ENCODE peak calls at places on chromosomes 6 and 20, in eight cellular contexts. T, S, I, J, B, N, R and Z are unnamed samples.

GRCh38 chr6:22748681-22749080 is 179.3 kb downstream of the HDGFL1 start:
- DNase-seq in I (no peak), T (no peak), R (no peak), N (no peak), J (no peak), S (no peak), B (no peak), Z (no peak)

GRCh38 chr6:162942860-162943259 is 215.1 kb downstream of the PACRG start:
- DNase-seq in J (no peak), R (no peak), T (no peak), B (no peak), I (no peak), N (no peak), S (no peak), Z (no peak)

GRCh38 chr6:14452567-14453527 is 335.3 kb downstream of the CD83 start:
- DNase-seq in I (no peak), B (no peak), N (peak; percentile 88), R (no peak), J (peak; percentile 4), T (no peak), S (no peak), Z (peak; percentile 99)

GRCh38 chr6:14711056-14711703 is 534.7 kb upstream of the JARID2 start:
- DNase-seq in R (peak; percentile 28), S (no peak), N (peak; percentile 94), J (no peak), I (peak; percentile 45), T (no peak), B (no peak), Z (peak; percentile 96)

GRCh38 chr6:108780784-108781183 is 67.4 kb upstream of the ARMC2 start:
- DNase-seq in N (no peak), T (no peak), I (no peak), J (no peak), R (no peak), B (no peak), S (no peak), Z (no peak)

GRCh38 chr6:134826889-134827737 is 122.8 kb downstream of the ALDH8A1 start:
- DNase-seq in T (no peak), B (no peak), N (no peak), J (no peak), I (no peak), S (no peak), R (no peak), Z (no peak)

GRCh38 chr6:51529240-51529639 is 558.2 kb downstream of the PKHD1 start:
- DNase-seq in R (no peak), N (no peak), I (no peak), J (no peak), S (no peak), B (no peak), T (no peak), Z (no peak)

GRCh38 chr6:13338038-13338437 is 9.7 kb upstream of the TBC1D7 start:
- DNase-seq in T (no peak), S (no peak), J (no peak), B (no peak), N (no peak), R (no peak), I (no peak), Z (peak; percentile 91)

GRCh38 chr20:63701329-63702035 is 5.0 kb downstream of the TNFRSF6B start:
- DNase-seq in T (no peak), J (no peak), B (no peak), R (no peak), S (no peak), N (no peak), I (no peak), Z (no peak)

GRCh38 chr20:18907353-18907752 is 93.8 kb downstream of the SCP2D1 start:
- DNase-seq in J (no peak), B (no peak), I (no peak), R (no peak), T (no peak), N (no peak), S (no peak), Z (no peak)

DNA sequence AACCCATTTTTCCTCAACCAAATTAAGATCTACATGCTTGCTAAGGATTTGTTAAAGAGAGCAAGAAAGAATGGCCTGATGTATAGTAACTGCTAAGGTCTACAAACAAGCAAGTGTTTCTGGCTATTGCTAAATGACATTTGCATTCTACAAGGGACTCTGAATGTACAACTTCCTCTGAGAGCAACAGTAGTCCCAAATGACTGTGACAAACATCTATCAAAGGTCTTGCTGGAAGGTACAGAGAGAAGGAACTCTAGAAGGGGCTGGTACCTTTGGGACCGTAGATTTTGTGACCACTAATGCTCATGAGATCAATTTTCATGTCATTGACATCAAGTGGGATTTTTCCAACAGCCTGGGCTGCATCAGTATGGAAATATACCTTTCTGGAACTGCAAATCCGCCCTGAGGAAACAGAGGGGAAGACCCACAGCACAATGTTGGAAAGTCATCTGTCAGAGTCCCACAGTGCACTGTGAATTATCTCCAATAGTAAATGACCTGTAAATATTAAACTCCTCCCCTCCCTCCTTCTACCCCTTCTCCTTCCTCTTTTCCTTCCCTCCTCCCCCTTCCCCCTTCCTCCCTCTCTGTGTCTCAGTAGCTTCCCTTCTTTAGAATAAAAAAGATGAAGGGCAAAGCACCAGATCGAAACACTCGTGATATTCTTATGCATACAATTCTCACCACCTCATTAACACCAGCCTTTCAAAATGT is 15.9 kb upstream of the CPNE1 start:
- DNase-seq in R (no peak), T (no peak), B (no peak), N (no peak), S (no peak), I (no peak), J (no peak), Z (peak; percentile 66)
- TF ChIP-seq MAX in R (no peak), T (no peak), B (no peak), N (no peak), S (no peak), I (no peak), J (no peak), Z (no peak)

GRCh38 chr6:53295176-53295575 is 53.6 kb downstream of the ELOVL5 start:
- DNase-seq in J (no peak), N (no peak), T (no peak), B (no peak), S (no peak), I (no peak), R (no peak), Z (no peak)
- TF ChIP-seq POLR2A in J (no peak), N (no peak), T (no peak), B (no peak), S (no peak), I (no peak), R (no peak), Z (no peak)

DNA sequence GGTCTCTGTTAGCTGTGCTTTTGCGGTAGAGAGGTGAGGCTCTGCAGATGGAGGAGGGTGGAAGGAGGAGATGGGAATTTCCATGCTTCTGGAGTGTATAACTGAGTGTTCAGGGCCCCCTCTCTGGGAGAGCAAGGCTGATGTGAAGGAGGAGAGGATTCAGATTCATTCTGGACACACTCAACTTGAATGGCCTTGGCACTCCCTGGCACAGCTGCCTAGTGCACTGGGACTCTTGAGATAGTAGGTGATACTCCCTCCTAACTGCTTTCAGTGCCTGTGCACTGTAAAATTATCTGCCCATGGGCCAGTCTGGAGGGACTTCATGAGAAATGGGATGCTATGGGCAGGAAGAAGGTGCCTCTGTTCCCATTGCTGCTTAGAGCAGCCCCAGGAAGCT is 54.2 kb upstream of the MYL9 start:
- DNase-seq in T (no peak), J (no peak), B (no peak), R (no peak), N (no peak), S (no peak), I (no peak), Z (no peak)
- TF ChIP-seq MAX in T (no peak), J (no peak), B (no peak), R (no peak), N (no peak), S (no peak), I (no peak), Z (no peak)

GRCh38 chr6:24402697-24403500 is at the start of gene MRS2:
- DNase-seq in S (peak; percentile 90), I (peak; percentile 86), B (peak; percentile 92), N (peak; percentile 95), T (peak; percentile 84), J (peak; percentile 71), R (peak; percentile 85), Z (peak; percentile 89)
- TF ChIP-seq POLR2A in S (peak; percentile 66), I (peak; percentile 94), B (peak; percentile 89), N (peak; percentile 95), T (peak; percentile 87), J (peak; percentile 91), R (peak; percentile 100), Z (peak; percentile 91)

GRCh38 chr20:11136691-11137090 is 462.9 kb upstream of the JAG1 start:
- DNase-seq in R (no peak), B (no peak), N (no peak), S (no peak), I (no peak), J (no peak), T (no peak), Z (no peak)
- TF ChIP-seq MAX in R (no peak), B (no peak), N (no peak), S (no peak), I (no peak), J (no peak), T (no peak), Z (no peak)

DNA sequence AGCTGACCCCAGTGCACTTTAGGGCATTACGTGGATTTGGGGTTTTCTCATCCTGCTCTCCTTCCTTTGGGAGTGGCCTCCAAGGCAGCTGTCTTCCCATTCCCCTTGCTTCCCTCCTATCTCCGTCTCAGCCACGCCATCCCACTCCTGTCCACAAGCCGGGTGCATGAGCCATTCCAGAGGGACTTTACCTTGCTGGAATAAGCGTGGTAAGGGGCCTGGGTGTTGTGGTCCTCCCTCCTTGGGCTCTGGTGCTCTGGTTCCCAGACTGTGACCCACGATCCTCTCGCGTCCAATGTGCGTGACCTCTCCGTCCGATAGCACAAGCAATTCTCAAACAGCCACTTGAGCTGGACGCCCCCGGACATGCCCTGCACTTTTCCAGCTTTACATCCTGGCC is 60.6 kb upstream of the NKX2-2 start:
- DNase-seq in R (no peak), T (no peak), N (no peak), B (no peak), S (no peak), J (no peak), I (no peak), Z (no peak)
- TF ChIP-seq POLR2A in R (no peak), T (no peak), N (no peak), B (no peak), S (no peak), J (no peak), I (no peak), Z (no peak)

DNA sequence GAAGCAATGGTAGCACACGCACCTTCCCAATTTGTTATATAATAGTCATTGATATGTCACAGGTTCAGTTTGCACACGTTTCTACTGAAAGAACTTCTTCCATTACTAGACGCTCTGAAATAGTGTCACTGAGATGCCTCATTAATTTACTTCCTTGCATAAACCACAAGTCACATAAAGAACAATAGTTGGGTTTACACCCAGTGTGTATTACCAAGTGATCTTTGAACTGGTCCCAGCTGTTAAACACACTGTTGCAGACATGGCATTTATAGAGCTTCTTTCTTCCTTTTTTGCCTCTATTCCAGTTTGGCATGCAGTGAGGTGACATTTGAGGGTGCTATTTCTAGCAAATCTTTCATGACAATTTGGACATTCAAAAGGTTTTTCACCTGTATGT is 245.3 kb downstream of the EPM2A start:
- DNase-seq in N (no peak), R (peak; percentile 16), J (no peak), S (no peak), T (no peak), I (no peak), B (no peak), Z (no peak)
- TF ChIP-seq MAX in N (no peak), R (no peak), J (no peak), S (no peak), T (no peak), I (no peak), B (no peak), Z (no peak)

GRCh38 chr6:32154514-32155161 is 697 bp downstream of the PPT2 start:
- DNase-seq in N (peak; percentile 93), J (no peak), R (peak; percentile 86), S (no peak), B (peak; percentile 54), I (peak; percentile 71), T (peak; percentile 68), Z (peak; percentile 84)
- TF ChIP-seq POLR2A in N (peak; percentile 67), J (peak; percentile 40), R (no peak), S (no peak), B (no peak), I (no peak), T (no peak), Z (no peak)